ENCODE peak calls at places on chromosomes 7 and 10, in four cellular contexts. J is cardiac muscle cell, C is ovary, W is IMR-90. B is an unnamed sample.

GRCh38 chr10:5604236-5604925 is 62.0 kb downstream of the ASB13 start:
- DNase-seq in W (no peak), C (no peak), J (no peak), B (no peak)

GRCh38 chr7:514242-514641 is 5.4 kb downstream of the PDGFA start:
- DNase-seq in W (no peak), J (no peak), C (no peak), B (no peak)

GRCh38 chr7:50718876-50719275 is 63.8 kb downstream of the GRB10 start:
- DNase-seq in W (no peak), J (no peak), C (no peak), B (no peak)

GRCh38 chr7:159158888-159159405 is 14.3 kb upstream of the VIPR2 start:
- DNase-seq in W (no peak), J (no peak), C (no peak), B (no peak)

GRCh38 chr10:29981510-29981909 is 77.9 kb downstream of the JCAD start:
- DNase-seq in J (no peak), W (no peak), C (no peak), B (no peak)

GRCh38 chr10:132064771-132065437 is 842 bp upstream of the JAKMIP3 start:
- DNase-seq in W (no peak), J (no peak), C (no peak), B (no peak)

GRCh38 chr7:45897042-45897690 is 8.9 kb downstream of the IGFBP1 start:
- DNase-seq in W (peak; percentile 70), C (no peak), J (peak; percentile 86), B (no peak)

GRCh38 chr7:92815412-92815811 is 21.0 kb downstream of the CDK6 start:
- DNase-seq in W (no peak), C (no peak), J (no peak), B (no peak)

GRCh38 chr7:2309889-2310331 is 4.3 kb downstream of the SNX8 start:
- DNase-seq in J (peak; percentile 92), W (peak; percentile 89), C (no peak), B (no peak)

GRCh38 chr10:44216073-44216472 is 168.8 kb downstream of the CXCL12 start:
- DNase-seq in C (no peak), W (no peak), J (no peak), B (no peak)

GRCh38 chr10:51951601-51952000 is 252.2 kb upstream of the CSTF2T start:
- DNase-seq in C (no peak), W (no peak), J (no peak), B (no peak)

GRCh38 chr7:42107484-42107883 is 129.5 kb downstream of the GLI3 start:
- DNase-seq in W (no peak), J (peak; percentile 76), C (no peak), B (no peak)

GRCh38 chr10:46091080-46091833 is 45.2 kb upstream of the MSMB start:
- DNase-seq in J (no peak), C (no peak), W (no peak), B (no peak)

GRCh38 chr10:77833792-77834191 is 92.8 kb downstream of the DLG5 start:
- DNase-seq in J (no peak), W (no peak), C (no peak), B (no peak)

GRCh38 chr10:132961-133898 is 2.0 kb upstream of the ZMYND11 start:
- DNase-seq in C (no peak), W (peak; percentile 74), J (peak; percentile 67), B (no peak)

GRCh38 chr7:2820508-2820934 is 23.6 kb downstream of the GNA12 start:
- DNase-seq in C (peak; percentile 60), W (peak; percentile 97), J (peak; percentile 97), B (no peak)

GRCh38 chr10:69715156-69715898 is 85.3 kb downstream of the FAM241B start:
- DNase-seq in W (peak; percentile 59), C (no peak), J (peak; percentile 50), B (no peak)

GRCh38 chr10:102812213-102812876 is 24.9 kb downstream of the CYP17A1 start:
- DNase-seq in W (no peak), J (peak; percentile 32), C (no peak), B (no peak)

GRCh38 chr10:91829268-91829667 is 31.0 kb downstream of the TNKS2 start:
- DNase-seq in J (no peak), C (no peak), W (no peak), B (no peak)

GRCh38 chr7:101235050-101235449 is 2.6 kb downstream of the CLDN15 start:
- DNase-seq in W (no peak), J (no peak), C (no peak), B (no peak)

GRCh38 chr7:70872188-70872587 is 259.8 kb upstream of the GALNT17 start:
- DNase-seq in J (no peak), C (no peak), W (no peak), B (no peak)

GRCh38 chr7:44068054-44068453 is 2.7 kb upstream of the PGAM2 start:
- DNase-seq in C (peak; percentile 28), W (peak; percentile 50), J (no peak), B (no peak)

GRCh38 chr10:95242581-95243317 is 48.1 kb downstream of the PDLIM1 start:
- DNase-seq in W (peak; percentile 63), C (no peak), J (peak; percentile 70), B (no peak)

GRCh38 chr7:48250441-48250951 is 79.2 kb downstream of the ABCA13 start:
- DNase-seq in C (no peak), W (peak; percentile 83), J (peak; percentile 89), B (no peak)

GRCh38 chr10:110859947-110860376 is 11.8 kb upstream of the PDCD4 start:
- DNase-seq in W (peak; percentile 72), J (peak; percentile 92), C (no peak), B (no peak)

GRCh38 chr7:14446231-14446630 is 456.3 kb downstream of the DGKB start:
- DNase-seq in C (no peak), W (no peak), J (no peak), B (no peak)

GRCh38 chr7:111229181-111229740 is 138.3 kb downstream of the LRRN3 start:
- DNase-seq in C (no peak), J (no peak), W (no peak), B (no peak)

GRCh38 chr7:24143547-24143946 is 140.4 kb upstream of the NPY start:
- DNase-seq in C (no peak), J (no peak), W (no peak), B (no peak)

GRCh38 chr10:42367532-42368230 is 270.7 kb downstream of the ZNF33B start:
- DNase-seq in J (peak; percentile 88), W (peak; percentile 16), C (peak; percentile 53), B (no peak)

GRCh38 chr10:119608316-119609155 is 11.8 kb upstream of the TIAL1 start:
- DNase-seq in C (no peak), J (peak; percentile 29), W (peak; percentile 35), B (peak; percentile 22)

GRCh38 chr7:115363916-115364315 is 442.0 kb downstream of the MDFIC start:
- DNase-seq in J (peak; percentile 3), C (no peak), W (peak; percentile 28), B (no peak)

GRCh38 chr10:132199854-132200311 is 13.1 kb downstream of the DPYSL4 start:
- DNase-seq in C (no peak), J (no peak), W (no peak), B (no peak)

GRCh38 chr7:6160191-6160623 is 112.2 kb downstream of the CYTH3 start:
- DNase-seq in W (peak; percentile 65), C (peak; percentile 82), J (peak; percentile 88), B (no peak)

GRCh38 chr7:42745357-42746022 is 166.4 kb downstream of the C7orf25 start:
- DNase-seq in C (peak; percentile 68), J (peak; percentile 48), W (peak; percentile 4), B (no peak)

GRCh38 chr10:133287832-133288500 is 11.3 kb upstream of the ADAM8 start:
- DNase-seq in C (no peak), J (no peak), W (no peak), B (no peak)

GRCh38 chr7:95927781-95928180 is 155.4 kb downstream of the DYNC1I1 start:
- DNase-seq in C (no peak), J (no peak), W (no peak), B (no peak)

GRCh38 chr10:92502296-92502695 is 71.6 kb downstream of the IDE start:
- DNase-seq in C (no peak), W (peak; percentile 31), J (no peak), B (no peak)

DNA sequence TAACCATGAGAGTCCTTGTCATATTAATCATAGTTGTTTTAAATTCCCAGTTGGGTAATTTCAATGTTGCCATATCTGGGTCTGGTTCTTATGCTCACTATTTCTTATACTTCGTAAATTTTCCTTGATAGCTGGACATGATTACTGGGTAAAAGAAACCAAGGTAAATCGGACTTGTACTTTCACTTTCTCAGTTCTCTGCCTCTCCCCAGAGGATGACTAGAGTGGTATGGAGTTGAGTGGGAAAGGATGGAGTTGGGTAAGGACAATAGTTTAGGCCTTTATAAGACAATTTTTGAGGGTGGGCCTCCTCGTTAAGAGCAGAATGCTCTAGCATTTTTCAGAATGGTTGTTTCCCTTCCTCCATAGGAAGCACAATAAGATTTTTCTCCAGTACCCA is 106.1 kb downstream of the CRPPA start:
- DNase-seq in J (no peak), C (no peak), W (no peak), B (no peak)
- H3K4me3 ChIP-seq in J (no peak overlapping the region), C (no peak overlapping the region), W (no peak overlapping the region), B (no peak overlapping the region)

DNA sequence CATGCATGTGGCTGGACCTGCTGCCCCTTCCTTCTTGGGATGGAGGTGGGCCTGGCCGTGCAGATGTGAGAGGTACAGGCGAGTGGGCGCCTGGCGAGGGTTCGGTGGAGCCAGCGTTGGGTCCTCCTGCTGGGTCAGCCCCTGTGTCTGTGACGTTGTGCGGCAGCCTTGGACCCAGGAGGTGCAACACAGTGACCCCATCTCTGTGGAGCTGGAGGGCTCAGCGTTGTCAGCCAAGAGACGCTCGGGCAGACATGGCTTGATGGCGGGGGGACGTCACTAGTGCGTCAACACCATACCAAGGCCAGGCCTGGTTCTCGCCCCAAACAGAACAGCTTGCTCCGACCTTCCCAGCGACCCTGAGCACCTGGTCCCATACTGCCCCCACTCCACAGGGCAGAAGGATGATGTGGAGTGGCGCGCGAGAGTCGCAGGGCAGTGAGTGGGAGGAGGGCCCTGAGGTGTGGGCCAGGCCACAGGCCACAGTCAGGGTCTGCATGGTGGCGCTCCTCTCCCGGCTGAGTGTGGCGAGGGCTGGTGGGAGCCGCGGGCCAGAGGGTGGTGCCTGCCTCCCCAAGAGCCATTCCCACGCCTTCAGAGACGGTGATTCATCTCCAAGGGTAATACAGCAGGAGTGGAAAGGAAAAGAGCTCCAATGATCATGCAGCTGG is 184.4 kb downstream of the DNAJB6 start:
- DNase-seq in W (no peak), C (peak; percentile 12), J (no peak), B (no peak)
- H3K9me3 ChIP-seq in W (peaks cover 41% of the 10 kb centered on the region), C (no peaks in the 10 kb centered on the region), J (no peaks in the 10 kb centered on the region), B (no peaks in the 10 kb centered on the region)

GRCh38 chr10:116524736-116525135 is 21.0 kb upstream of the PNLIP start:
- DNase-seq in J (no peak), W (no peak), C (no peak), B (no peak)

GRCh38 chr10:116522803-116523381 is 22.8 kb upstream of the PNLIP start:
- DNase-seq in W (no peak), C (no peak), J (no peak), B (no peak)

GRCh38 chr10:116521424-116522305 is 24.1 kb upstream of the PNLIP start:
- DNase-seq in C (no peak), W (peak; percentile 52), J (peak; percentile 55), B (peak; percentile 5)

GRCh38 chr10:116526219-116526618 is 19.5 kb upstream of the PNLIP start:
- DNase-seq in C (no peak), J (no peak), W (no peak), B (no peak)
- H3K4me3 ChIP-seq in C (no peak overlapping the region), J (no peak overlapping the region), W (no peak overlapping the region), B (no peak overlapping the region)

DNA sequence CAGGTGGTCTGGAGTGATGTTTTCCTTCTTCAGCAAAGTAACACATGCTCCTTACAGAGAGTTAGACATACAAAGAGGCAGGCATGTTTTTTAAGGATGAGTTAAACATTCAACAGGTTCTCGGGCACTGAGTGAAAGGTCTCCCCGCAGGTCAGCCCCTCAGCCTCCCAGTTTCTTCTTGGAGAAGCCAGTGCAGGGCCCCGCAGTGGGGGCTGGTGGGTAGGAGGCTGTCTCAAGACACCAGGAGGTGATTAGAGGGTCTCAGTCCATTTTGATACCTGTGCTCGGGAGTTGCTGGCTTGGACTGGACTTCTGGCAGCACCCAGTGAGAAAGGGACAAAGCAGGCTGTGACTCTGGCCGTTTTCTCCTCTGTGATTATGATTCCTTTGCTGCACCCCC is 78.6 kb upstream of the ZNF479 start:
- DNase-seq in W (no peak), J (no peak), C (no peak), B (no peak)
- H3K9me3 ChIP-seq in W (peaks cover 26% of the 10 kb centered on the region), J (peaks cover 5% of the 10 kb centered on the region), C (no peaks in the 10 kb centered on the region), B (no peaks in the 10 kb centered on the region)

B was measured in CD4-positive, alpha-beta memory T cell.